ENCODE peak calls at places on chromosomes 2 and 18, in six cellular contexts. W is coronary artery, O is GM23338, T is fibroblast of the aortic adventitia, Z is IMR-90, K is AG04450. B is an unnamed sample.

GRCh38 chr18:2855560-2856350 is 8.9 kb downstream of the EMILIN2 start:
- DNase-seq in O (no peak), T (no peak), K (no peak), Z (no peak), W (no peak), B (no peak)

GRCh38 chr2:54722641-54723299 is 692 bp upstream of the EML6 start:
- DNase-seq in K (no peak), Z (peak; percentile 70), T (peak; percentile 74), W (no peak), O (peak; percentile 30), B (peak; percentile 17)

GRCh38 chr18:72727776-72728175 is 140.0 kb downstream of the NETO1 start:
- DNase-seq in K (no peak), Z (no peak), T (no peak), W (no peak), O (no peak), B (peak; percentile 1)

GRCh38 chr18:56495884-56496283 is 142.5 kb downstream of the TXNL1 start:
- DNase-seq in O (no peak), K (no peak), Z (no peak), W (no peak), T (no peak), B (no peak)

GRCh38 chr18:80202264-80202998 is 44.9 kb downstream of the PARD6G start:
- DNase-seq in W (no peak), T (no peak), K (no peak), Z (no peak), O (no peak), B (no peak)

GRCh38 chr2:160402498-160402897 is 91.1 kb downstream of the RBMS1 start:
- DNase-seq in T (no peak), O (no peak), W (no peak), K (no peak), Z (no peak), B (no peak)

GRCh38 chr2:69007603-69008002 is 5.4 kb upstream of the ANTXR1 start:
- DNase-seq in Z (no peak), W (no peak), T (peak; percentile 19), O (no peak), K (no peak), B (no peak)

GRCh38 chr2:45494275-45494977 is 116.6 kb downstream of the SRBD1 start:
- DNase-seq in T (peak; percentile 91), Z (peak; percentile 79), W (no peak), O (peak; percentile 86), K (peak; percentile 41), B (peak; percentile 79)

GRCh38 chr18:48376406-48376805 is 32.8 kb downstream of the ZBTB7C start:
- DNase-seq in Z (no peak), K (no peak), O (peak; percentile 46), T (no peak), W (peak; percentile 57), B (no peak)

GRCh38 chr18:28127763-28128737 is 48.9 kb downstream of the CDH2 start:
- DNase-seq in W (no peak), T (peak; percentile 36), Z (peak; percentile 34), K (no peak), O (no peak), B (peak; percentile 10)

GRCh38 chr2:74685408-74685807 is 31.4 kb downstream of the SEMA4F start:
- DNase-seq in K (no peak), Z (no peak), W (no peak), O (no peak), T (no peak), B (no peak)

GRCh38 chr2:222806606-222807036 is 54.2 kb upstream of the ACSL3 start:
- DNase-seq in Z (no peak), K (no peak), W (no peak), O (no peak), T (no peak), B (no peak)

GRCh38 chr2:169229590-169229989 is 132.7 kb downstream of the LRP2 start:
- DNase-seq in O (no peak), T (no peak), W (no peak), K (no peak), Z (no peak), B (no peak)

GRCh38 chr2:169225906-169226305 is 136.4 kb downstream of the LRP2 start:
- DNase-seq in K (no peak), W (no peak), O (no peak), Z (no peak), T (no peak), B (no peak)

GRCh38 chr2:169222665-169223064 is 139.7 kb downstream of the LRP2 start:
- DNase-seq in T (no peak), O (no peak), K (no peak), W (no peak), Z (no peak), B (no peak)

GRCh38 chr2:169221745-169222369 is 140.5 kb downstream of the LRP2 start:
- DNase-seq in K (no peak), W (no peak), O (peak; percentile 71), T (peak; percentile 2), Z (no peak), B (peak; percentile 48)

DNA sequence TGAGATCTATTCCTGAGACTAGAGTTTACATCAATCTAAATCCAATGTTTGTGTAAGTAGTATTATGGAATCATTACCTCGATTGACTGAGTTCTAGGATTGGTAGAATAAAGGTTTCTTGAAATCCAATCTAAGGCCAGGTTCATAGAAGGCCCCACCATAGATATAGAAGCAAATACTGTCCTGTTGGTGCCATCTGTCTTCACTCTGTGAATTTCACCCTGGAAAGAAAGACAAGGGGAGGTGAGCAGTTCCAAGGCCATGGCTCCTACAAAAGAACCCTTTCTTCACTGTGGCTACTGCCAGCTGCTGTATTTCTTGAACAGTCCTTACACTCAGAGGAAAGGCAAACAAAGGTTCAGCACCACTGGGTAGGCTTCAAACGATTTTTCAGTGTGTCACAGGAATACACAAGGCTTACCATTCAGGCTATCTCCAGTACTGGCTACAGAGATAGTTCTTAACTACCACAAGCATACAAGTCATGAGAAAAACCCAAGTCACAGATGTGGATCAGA is 137.0 kb downstream of the LRP2 start:
- DNase-seq in Z (no peak), K (no peak), T (no peak), O (no peak), W (no peak), B (no peak)
- TF ChIP-seq CTCF in Z (no peak), K (no peak), T (no peak), O (no peak), W (no peak), B (no peak)

GRCh38 chr18:5513947-5514346 is 29.9 kb downstream of the EPB41L3 start:
- DNase-seq in K (no peak), Z (no peak), T (no peak), O (no peak), W (no peak), B (no peak)

GRCh38 chr18:5518179-5518770 is 25.5 kb downstream of the EPB41L3 start:
- DNase-seq in T (no peak), W (no peak), K (no peak), O (no peak), Z (no peak), B (peak; percentile 57)

GRCh38 chr18:5512191-5512590 is 31.6 kb downstream of the EPB41L3 start:
- DNase-seq in W (no peak), Z (no peak), K (no peak), O (peak; percentile 29), T (no peak), B (no peak)

GRCh38 chr18:5518899-5519371 is 24.9 kb downstream of the EPB41L3 start:
- DNase-seq in Z (peak; percentile 71), W (no peak), T (peak; percentile 80), O (no peak), K (no peak), B (peak; percentile 64)

DNA sequence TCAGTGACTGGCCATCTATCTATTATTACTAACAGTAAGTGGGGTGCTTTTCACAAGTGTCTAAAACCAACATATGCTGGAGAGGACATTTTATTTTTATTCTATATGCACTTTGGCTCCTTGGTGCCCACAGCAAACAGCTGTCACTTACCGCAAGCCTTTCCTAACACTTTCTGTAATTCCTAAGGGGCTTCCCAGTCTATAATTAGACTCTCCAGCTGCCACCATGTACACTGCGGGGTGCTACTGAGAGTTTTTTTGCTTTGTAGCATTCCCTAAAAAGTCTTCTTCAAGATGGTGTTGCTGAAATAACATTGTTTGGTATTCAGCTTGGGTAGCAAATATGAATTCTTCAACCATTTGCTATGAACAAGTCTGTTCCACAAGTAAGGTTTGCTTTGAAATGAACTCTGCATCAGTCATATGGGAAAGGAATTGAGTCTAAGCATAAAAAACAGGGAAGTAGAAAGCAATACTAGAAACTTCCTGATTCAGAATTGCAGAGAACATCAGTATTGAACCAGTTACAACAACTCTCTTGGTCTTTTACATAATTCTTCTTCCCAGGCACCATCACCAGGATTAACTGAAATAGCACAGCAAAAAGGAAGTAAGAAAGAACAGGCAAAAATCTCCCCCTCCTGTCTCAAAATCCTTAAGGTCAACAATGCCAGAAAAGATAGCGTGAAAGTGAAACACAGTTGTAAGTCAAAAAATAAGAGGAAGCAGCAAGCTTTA is 28.6 kb downstream of the EPB41L3 start:
- DNase-seq in W (no peak), Z (no peak), K (no peak), T (no peak), O (no peak), B (no peak)
- H3K4me3 ChIP-seq in W (no peak overlapping the region), Z (no peak overlapping the region), K (no peak overlapping the region), T (no peak overlapping the region), O (no peak overlapping the region), B (no peak overlapping the region)

GRCh38 chr2:150907466-150907865 is 354.2 kb downstream of the RBM43 start:
- DNase-seq in K (no peak), T (no peak), O (no peak), Z (no peak), W (no peak), B (no peak)

GRCh38 chr2:150909090-150909489 is 352.6 kb downstream of the RBM43 start:
- DNase-seq in O (no peak), Z (no peak), K (no peak), T (no peak), W (no peak), B (no peak)

GRCh38 chr2:150909613-150910012 is 352.1 kb downstream of the RBM43 start:
- DNase-seq in T (no peak), K (no peak), W (no peak), Z (no peak), O (peak; percentile 44), B (no peak)

GRCh38 chr2:150916434-150916833 is 345.2 kb downstream of the RBM43 start:
- DNase-seq in W (no peak), K (no peak), O (no peak), Z (no peak), T (no peak), B (no peak)

DNA sequence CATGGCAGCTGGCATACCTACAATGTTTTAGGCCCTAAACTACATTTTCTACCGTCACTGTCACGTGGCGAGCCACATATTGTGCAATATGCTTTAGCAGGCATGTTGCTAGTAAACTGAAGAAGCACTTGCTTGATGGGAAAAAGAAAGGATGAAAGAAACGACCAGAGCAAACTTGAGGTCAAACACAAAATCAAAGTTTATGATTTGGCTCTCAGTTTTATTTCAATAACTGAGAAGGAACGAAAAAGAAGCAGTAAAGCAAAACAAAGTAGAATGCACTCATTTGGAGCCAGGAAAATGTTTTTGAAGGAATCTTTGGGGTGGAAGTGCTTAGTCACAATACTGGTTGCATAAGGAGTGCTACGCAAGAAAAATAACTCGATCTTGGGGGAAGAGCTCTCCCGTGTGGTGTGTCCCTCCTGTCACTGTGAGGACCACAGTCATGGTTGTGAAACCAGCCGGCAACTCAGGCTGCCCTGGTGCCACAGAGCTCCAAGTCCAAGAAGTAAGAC is 349.8 kb downstream of the RBM43 start:
- DNase-seq in O (peak; percentile 19), K (peak; percentile 85), W (peak; percentile 75), Z (peak; percentile 95), T (peak; percentile 99), B (peak; percentile 74)
- TF ChIP-seq CTCF in O (no peak), K (peak; percentile 33), W (no peak), Z (peak; percentile 54), T (peak; percentile 35), B (no peak)

DNA sequence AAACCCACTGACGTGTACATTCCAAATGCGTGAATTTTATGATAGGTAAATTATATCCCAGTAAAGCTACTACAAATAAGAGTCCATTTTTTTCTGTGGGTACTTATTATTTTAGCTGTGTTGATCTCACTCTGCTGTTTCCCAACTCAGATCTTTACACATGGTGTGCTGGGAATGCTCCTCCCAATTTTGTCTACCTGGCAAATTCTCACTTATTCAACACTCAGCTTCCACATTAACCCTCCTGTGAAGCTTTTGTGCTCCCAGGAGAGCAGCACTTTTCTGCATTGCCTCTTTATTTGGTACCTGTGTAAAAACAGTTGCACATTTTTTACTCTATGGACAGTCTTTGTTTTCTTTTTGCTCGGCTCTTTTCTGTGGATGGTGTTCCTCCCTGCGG is 38.6 kb upstream of the ATP5MC3 start:
- DNase-seq in K (no peak), W (no peak), T (no peak), Z (no peak), O (no peak), B (no peak)
- H3K4me3 ChIP-seq in K (no peak overlapping the region), W (no peak overlapping the region), T (no peak overlapping the region), Z (no peak overlapping the region), O (no peak overlapping the region), B (no peak overlapping the region)

B was measured in astrocyte of the spinal cord.